ENCODE peak calls at places on chromosomes 16 and 17, in seven cellular contexts. One of them, this sample, is unnamed.

GRCh38 chr16:56984639-56985038 is 4.7 kb upstream of the NLRC5 start:
- DNase-seq in SK-N-SH: no peak
- DNase-seq in ascending aorta: no peak
- DNase-seq in K562: no peak
- DNase-seq in A549: no peak
- DNase-seq in CD8-positive, alpha-beta T cell: no peak
- DNase-seq in PC-9: peak; percentile 64
- DNase-seq in this sample: no peak

GRCh38 chr16:75653926-75654325 is 6.4 kb downstream of the TERF2IP start:
- DNase-seq in CD8-positive, alpha-beta T cell: no peak
- DNase-seq in ascending aorta: no peak
- DNase-seq in K562: no peak
- DNase-seq in PC-9: no peak
- DNase-seq in A549: no peak
- DNase-seq in SK-N-SH: peak; percentile 30
- DNase-seq in this sample: no peak

GRCh38 chr16:87129771-87130170 is 187.4 kb downstream of the C16orf95 start:
- DNase-seq in K562: no peak
- DNase-seq in ascending aorta: peak; percentile 64
- DNase-seq in PC-9: no peak
- DNase-seq in SK-N-SH: no peak
- DNase-seq in A549: no peak
- DNase-seq in CD8-positive, alpha-beta T cell: no peak
- DNase-seq in this sample: no peak

GRCh38 chr16:20969386-20969785 is 68.8 kb downstream of the LYRM1 start:
- DNase-seq in PC-9: peak; percentile 38
- DNase-seq in CD8-positive, alpha-beta T cell: no peak
- DNase-seq in SK-N-SH: no peak
- DNase-seq in A549: no peak
- DNase-seq in ascending aorta: no peak
- DNase-seq in K562: no peak
- DNase-seq in this sample: no peak

GRCh38 chr16:30715777-30716445 is 16.9 kb downstream of the SRCAP start:
- DNase-seq in ascending aorta: no peak
- DNase-seq in A549: peak; percentile 27
- DNase-seq in SK-N-SH: no peak
- DNase-seq in K562: no peak
- DNase-seq in CD8-positive, alpha-beta T cell: peak; percentile 52
- DNase-seq in PC-9: no peak
- DNase-seq in this sample: no peak

GRCh38 chr16:69111831-69112230 is 6.4 kb downstream of the HAS3 start:
- DNase-seq in A549: no peak
- DNase-seq in PC-9: no peak
- DNase-seq in K562: no peak
- DNase-seq in CD8-positive, alpha-beta T cell: no peak
- DNase-seq in ascending aorta: no peak
- DNase-seq in SK-N-SH: no peak
- DNase-seq in this sample: no peak

GRCh38 chr16:85327731-85328664 is 215.7 kb upstream of the CIBAR2 start:
- DNase-seq in K562: peak; percentile 79
- DNase-seq in SK-N-SH: no peak
- DNase-seq in ascending aorta: no peak
- DNase-seq in A549: no peak
- DNase-seq in CD8-positive, alpha-beta T cell: no peak
- DNase-seq in PC-9: no peak
- DNase-seq in this sample: no peak

GRCh38 chr16:57134982-57135381 is 42.6 kb downstream of the CPNE2 start:
- DNase-seq in A549: no peak
- DNase-seq in CD8-positive, alpha-beta T cell: peak; percentile 68
- DNase-seq in ascending aorta: no peak
- DNase-seq in K562: no peak
- DNase-seq in PC-9: no peak
- DNase-seq in SK-N-SH: no peak
- DNase-seq in this sample: no peak

GRCh38 chr16:27894441-27894840 is 169.1 kb downstream of the GSG1L start:
- DNase-seq in SK-N-SH: no peak
- DNase-seq in A549: no peak
- DNase-seq in PC-9: no peak
- DNase-seq in ascending aorta: no peak
- DNase-seq in K562: no peak
- DNase-seq in CD8-positive, alpha-beta T cell: no peak
- DNase-seq in this sample: no peak

GRCh38 chr16:47939690-47940089 is 216.1 kb downstream of the ABCC12 start:
- DNase-seq in PC-9: no peak
- DNase-seq in CD8-positive, alpha-beta T cell: no peak
- DNase-seq in SK-N-SH: no peak
- DNase-seq in A549: no peak
- DNase-seq in ascending aorta: no peak
- DNase-seq in K562: no peak
- DNase-seq in this sample: no peak

GRCh38 chr16:23124315-23124714 is 24.9 kb downstream of the USP31 start:
- DNase-seq in SK-N-SH: no peak
- DNase-seq in PC-9: no peak
- DNase-seq in A549: peak; percentile 52
- DNase-seq in ascending aorta: no peak
- DNase-seq in K562: no peak
- DNase-seq in CD8-positive, alpha-beta T cell: no peak
- DNase-seq in this sample: no peak

GRCh38 chr16:200388-200787 is 20.1 kb downstream of the HBQ1 start:
- DNase-seq in A549: no peak
- DNase-seq in K562: no peak
- DNase-seq in PC-9: no peak
- DNase-seq in ascending aorta: no peak
- DNase-seq in CD8-positive, alpha-beta T cell: no peak
- DNase-seq in SK-N-SH: no peak
- DNase-seq in this sample: no peak

GRCh38 chr17:19409509-19409908 is 1.5 kb upstream of the RNF112 start:
- DNase-seq in ascending aorta: no peak
- DNase-seq in SK-N-SH: no peak
- DNase-seq in CD8-positive, alpha-beta T cell: no peak
- DNase-seq in PC-9: no peak
- DNase-seq in K562: no peak
- DNase-seq in A549: no peak
- DNase-seq in this sample: no peak

GRCh38 chr17:5115673-5116651 is at the start of gene USP6:
- DNase-seq in PC-9: no peak
- DNase-seq in ascending aorta: no peak
- DNase-seq in A549: no peak
- DNase-seq in SK-N-SH: no peak
- DNase-seq in CD8-positive, alpha-beta T cell: no peak
- DNase-seq in K562: no peak
- DNase-seq in this sample: no peak

GRCh38 chr16:84765606-84766580 is 53.9 kb upstream of the CRISPLD2 start:
- DNase-seq in PC-9: no peak
- DNase-seq in ascending aorta: no peak
- DNase-seq in K562: no peak
- DNase-seq in CD8-positive, alpha-beta T cell: no peak
- DNase-seq in SK-N-SH: no peak
- DNase-seq in A549: no peak
- DNase-seq in this sample: no peak

GRCh38 chr17:19019041-19019941 is 14.7 kb upstream of the FAM83G start:
- DNase-seq in SK-N-SH: no peak
- DNase-seq in PC-9: no peak
- DNase-seq in CD8-positive, alpha-beta T cell: no peak
- DNase-seq in A549: no peak
- DNase-seq in ascending aorta: no peak
- DNase-seq in K562: peak; percentile 83
- DNase-seq in this sample: no peak

GRCh38 chr17:40168262-40168832 is 8.9 kb upstream of the RAPGEFL1 start:
- DNase-seq in PC-9: peak; percentile 50
- DNase-seq in ascending aorta: no peak
- DNase-seq in A549: peak; percentile 77
- DNase-seq in K562: peak; percentile 41
- DNase-seq in SK-N-SH: peak; percentile 65
- DNase-seq in CD8-positive, alpha-beta T cell: peak; percentile 50
- DNase-seq in this sample: peak; percentile 41

GRCh38 chr17:82239401-82239925 is 10.6 kb downstream of the SLC16A3 start:
- DNase-seq in SK-N-SH: no peak
- DNase-seq in A549: no peak
- DNase-seq in CD8-positive, alpha-beta T cell: no peak
- DNase-seq in ascending aorta: no peak
- DNase-seq in PC-9: no peak
- DNase-seq in K562: no peak
- DNase-seq in this sample: no peak

GRCh38 chr17:82237746-82238561 is 9.1 kb downstream of the SLC16A3 start:
- DNase-seq in K562: no peak
- DNase-seq in A549: no peak
- DNase-seq in PC-9: no peak
- DNase-seq in SK-N-SH: no peak
- DNase-seq in ascending aorta: peak; percentile 66
- DNase-seq in CD8-positive, alpha-beta T cell: no peak
- DNase-seq in this sample: no peak

GRCh38 chr17:82239926-82240505 is 11.2 kb downstream of the SLC16A3 start:
- DNase-seq in PC-9: no peak
- DNase-seq in SK-N-SH: no peak
- DNase-seq in A549: no peak
- DNase-seq in ascending aorta: no peak
- DNase-seq in CD8-positive, alpha-beta T cell: no peak
- DNase-seq in K562: no peak
- DNase-seq in this sample: no peak

GRCh38 chr17:82237083-82237745 is 8.4 kb downstream of the SLC16A3 start:
- DNase-seq in PC-9: no peak
- DNase-seq in A549: no peak
- DNase-seq in ascending aorta: no peak
- DNase-seq in CD8-positive, alpha-beta T cell: no peak
- DNase-seq in SK-N-SH: no peak
- DNase-seq in K562: no peak
- DNase-seq in this sample: no peak

GRCh38 chr17:82238562-82239201 is 9.8 kb downstream of the SLC16A3 start:
- DNase-seq in K562: peak; percentile 72
- DNase-seq in PC-9: peak; percentile 79
- DNase-seq in SK-N-SH: no peak
- DNase-seq in CD8-positive, alpha-beta T cell: peak; percentile 77
- DNase-seq in ascending aorta: peak; percentile 85
- DNase-seq in A549: peak; percentile 75
- DNase-seq in this sample: no peak
- H3K4me3 ChIP-seq in K562: peak overlapping the region; percentile 30
- H3K4me3 ChIP-seq in PC-9: no peak overlapping the region
- H3K4me3 ChIP-seq in SK-N-SH: no peak overlapping the region
- H3K4me3 ChIP-seq in CD8-positive, alpha-beta T cell: peak overlapping the region; percentile 50
- H3K4me3 ChIP-seq in ascending aorta: no peak overlapping the region
- H3K4me3 ChIP-seq in A549: no peak overlapping the region
- H3K4me3 ChIP-seq in this sample: peak overlapping the region; percentile 30

GRCh38 chr17:31510273-31511175 is 119.0 kb downstream of the RAB11FIP4 start:
- DNase-seq in K562: no peak
- DNase-seq in PC-9: no peak
- DNase-seq in ascending aorta: no peak
- DNase-seq in CD8-positive, alpha-beta T cell: peak; percentile 68
- DNase-seq in A549: no peak
- DNase-seq in SK-N-SH: no peak
- DNase-seq in this sample: no peak
- H3K27ac ChIP-seq in K562: no peak overlapping the region
- H3K27ac ChIP-seq in PC-9: no peak overlapping the region
- H3K27ac ChIP-seq in ascending aorta: no peak overlapping the region
- H3K27ac ChIP-seq in CD8-positive, alpha-beta T cell: peak overlapping the region; percentile 66
- H3K27ac ChIP-seq in A549: no peak overlapping the region
- H3K27ac ChIP-seq in SK-N-SH: no peak overlapping the region
- H3K27ac ChIP-seq in this sample: no peak overlapping the region

GRCh38 chr16:52494145-52494544 is 52.8 kb downstream of the TOX3 start:
- DNase-seq in SK-N-SH: no peak
- DNase-seq in PC-9: no peak
- DNase-seq in K562: no peak
- DNase-seq in A549: no peak
- DNase-seq in CD8-positive, alpha-beta T cell: no peak
- DNase-seq in ascending aorta: no peak
- DNase-seq in this sample: no peak

GRCh38 chr16:52497067-52497816 is 49.7 kb downstream of the TOX3 start:
- DNase-seq in K562: no peak
- DNase-seq in CD8-positive, alpha-beta T cell: no peak
- DNase-seq in A549: no peak
- DNase-seq in ascending aorta: no peak
- DNase-seq in PC-9: no peak
- DNase-seq in SK-N-SH: peak; percentile 27
- DNase-seq in this sample: no peak

GRCh38 chr16:52498640-52499039 is 48.3 kb downstream of the TOX3 start:
- DNase-seq in PC-9: no peak
- DNase-seq in SK-N-SH: no peak
- DNase-seq in CD8-positive, alpha-beta T cell: no peak
- DNase-seq in ascending aorta: no peak
- DNase-seq in K562: no peak
- DNase-seq in A549: no peak
- DNase-seq in this sample: no peak

GRCh38 chr16:52494621-52495020 is 52.3 kb downstream of the TOX3 start:
- DNase-seq in A549: no peak
- DNase-seq in SK-N-SH: no peak
- DNase-seq in CD8-positive, alpha-beta T cell: no peak
- DNase-seq in PC-9: no peak
- DNase-seq in K562: no peak
- DNase-seq in ascending aorta: no peak
- DNase-seq in this sample: no peak

DNA sequence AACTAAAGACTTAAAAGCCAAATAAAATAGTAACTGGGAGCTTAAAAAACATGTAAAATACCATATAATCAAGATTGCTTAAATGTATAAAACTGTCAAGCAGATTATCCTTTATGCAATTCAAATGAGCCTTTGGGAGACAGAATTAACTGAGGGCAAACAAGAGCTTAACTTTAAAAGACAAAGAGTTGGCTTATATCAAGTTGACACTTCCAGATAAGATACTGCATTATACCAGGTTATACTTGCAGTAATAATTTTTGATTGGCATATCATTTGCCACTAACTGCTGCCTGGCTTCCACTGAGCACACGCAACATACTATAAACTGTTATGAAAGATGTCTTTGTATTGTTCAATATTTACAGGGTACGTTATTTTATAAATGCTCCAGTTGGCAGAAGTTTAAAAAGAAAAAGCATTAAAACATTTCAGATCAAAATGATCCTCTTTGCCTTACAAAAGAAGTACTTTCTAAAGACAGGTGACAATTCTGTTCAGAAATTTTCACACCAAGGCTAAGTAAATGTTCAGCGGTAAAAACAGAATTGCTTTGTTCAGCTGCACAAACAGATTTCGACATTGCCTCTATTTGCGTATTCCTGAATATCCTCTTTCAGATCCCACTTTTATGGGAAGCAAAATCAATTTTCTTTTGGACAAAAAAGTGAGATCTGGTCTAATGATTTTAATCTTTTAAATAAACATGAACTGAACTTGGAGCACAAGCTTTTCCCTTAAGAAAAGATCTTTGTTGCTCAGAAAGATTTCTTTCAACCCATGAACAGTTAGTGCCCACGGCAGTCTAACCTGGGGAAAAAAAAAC is 50.7 kb downstream of the TOX3 start:
- DNase-seq in PC-9: no peak
- DNase-seq in A549: no peak
- DNase-seq in ascending aorta: no peak
- DNase-seq in K562: no peak
- DNase-seq in CD8-positive, alpha-beta T cell: no peak
- DNase-seq in SK-N-SH: no peak
- DNase-seq in this sample: no peak
- H3K4me1 ChIP-seq in PC-9: no peaks in the 10 kb centered on the region
- H3K4me1 ChIP-seq in A549: no peaks in the 10 kb centered on the region
- H3K4me1 ChIP-seq in ascending aorta: no peaks in the 10 kb centered on the region
- H3K4me1 ChIP-seq in K562: no peaks in the 10 kb centered on the region
- H3K4me1 ChIP-seq in CD8-positive, alpha-beta T cell: no peaks in the 10 kb centered on the region
- H3K4me1 ChIP-seq in SK-N-SH: peaks cover 8% of the 10 kb centered on the region
- H3K4me1 ChIP-seq in this sample: no peaks in the 10 kb centered on the region

DNA sequence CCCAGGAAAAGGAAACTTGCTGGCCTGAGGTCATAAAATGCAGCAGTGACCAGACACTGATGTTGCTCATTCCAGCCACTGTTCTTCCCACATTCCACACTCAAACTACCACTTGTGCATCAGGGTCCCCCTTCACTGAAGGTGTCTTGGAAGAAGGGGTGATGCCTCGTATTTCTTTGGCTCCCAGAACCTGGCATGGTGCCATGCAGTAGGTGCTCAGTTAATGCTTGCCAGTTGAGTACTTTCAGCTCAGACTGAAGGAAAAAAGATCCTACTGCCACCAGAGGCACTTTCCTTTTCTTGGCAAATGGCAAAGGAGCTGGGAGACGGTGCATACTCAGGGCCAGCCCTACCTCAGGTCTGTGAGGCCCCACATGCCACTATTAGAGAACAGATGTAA is 73.5 kb downstream of the TEX14 start:
- DNase-seq in CD8-positive, alpha-beta T cell: no peak
- DNase-seq in A549: no peak
- DNase-seq in SK-N-SH: no peak
- DNase-seq in ascending aorta: no peak
- DNase-seq in K562: no peak
- DNase-seq in PC-9: no peak
- DNase-seq in this sample: no peak
- H3K4me3 ChIP-seq in CD8-positive, alpha-beta T cell: no peak overlapping the region
- H3K4me3 ChIP-seq in A549: no peak overlapping the region
- H3K4me3 ChIP-seq in SK-N-SH: no peak overlapping the region
- H3K4me3 ChIP-seq in ascending aorta: no peak overlapping the region
- H3K4me3 ChIP-seq in K562: no peak overlapping the region
- H3K4me3 ChIP-seq in PC-9: no peak overlapping the region
- H3K4me3 ChIP-seq in this sample: no peak overlapping the region